ENCODE peak calls at places on chromosome 17, in five cellular contexts. X is BE2C, Y is mesothelial cell of epicardium, R is Peyer's patch, L is IMR-90. P is an unnamed sample.

GRCh38 chr17:1870592-1870991 is 40.8 kb downstream of the RPA1 start:
- DNase-seq in R (no peak), X (no peak), Y (no peak), L (no peak), P (no peak)

GRCh38 chr17:73021771-73022170 is 70.7 kb downstream of the SLC39A11 start:
- DNase-seq in R (no peak), Y (no peak), X (no peak), L (no peak), P (no peak)

GRCh38 chr17:73308017-73308823 is 3.6 kb downstream of the CDC42EP4 start:
- DNase-seq in R (peak), X (peak), Y (peak), L (peak), P (no peak)

GRCh38 chr17:12902046-12902445 is 112.7 kb downstream of the ARHGAP44 start:
- DNase-seq in L (no peak), X (no peak), Y (no peak), R (no peak), P (no peak)

GRCh38 chr17:50055055-50055425 is 870 bp upstream of the ITGA3 start:
- DNase-seq in X (no peak), R (peak), Y (no peak), L (no peak), P (peak)

GRCh38 chr17:49590874-49591273 is 15.2 kb downstream of the NXPH3 start:
- DNase-seq in X (no peak), R (no peak), Y (peak), L (no peak), P (no peak)

GRCh38 chr17:20775331-20775730 is 195.8 kb downstream of the CDRT15L2 start:
- DNase-seq in L (no peak), X (no peak), R (no peak), Y (no peak), P (no peak)

GRCh38 chr17:80082403-80083135 is 18.8 kb upstream of the GAA start:
- DNase-seq in L (peak), X (peak), Y (peak), R (peak), P (peak)

GRCh38 chr17:16479264-16479663 is 12.7 kb downstream of the LRRC75A start:
- DNase-seq in L (no peak), R (no peak), Y (no peak), X (no peak), P (no peak)

GRCh38 chr17:55433029-55433628 is 11.5 kb upstream of the MMD start:
- DNase-seq in R (no peak), X (no peak), L (peak), Y (no peak), P (no peak)

GRCh38 chr17:50935201-50936124 is 69.3 kb upstream of the TOB1 start:
- DNase-seq in X (no peak), R (peak), L (no peak), Y (no peak), P (no peak)

GRCh38 chr17:81132197-81132540 is 33.1 kb upstream of the PVALEF start:
- DNase-seq in X (no peak), R (no peak), Y (no peak), L (no peak), P (no peak)

GRCh38 chr17:20127660-20128413 is 118.7 kb downstream of the SPECC1 start:
- DNase-seq in R (no peak), Y (no peak), X (no peak), L (peak), P (no peak)

GRCh38 chr17:55567240-55568216 is 56.3 kb upstream of the SMIM36 start:
- DNase-seq in X (peak), Y (no peak), R (no peak), L (no peak), P (no peak)

GRCh38 chr17:16872836-16873653 is 98.9 kb downstream of the TNFRSF13B start:
- DNase-seq in Y (no peak), X (peak), L (no peak), R (peak), P (peak)

GRCh38 chr17:4393806-4394205 is 27.3 kb upstream of the UBE2G1 start:
- DNase-seq in L (no peak), X (no peak), Y (no peak), R (no peak), P (no peak)

GRCh38 chr17:50185724-50186545 is 15.5 kb downstream of the COL1A1 start:
- DNase-seq in X (no peak), L (peak), Y (no peak), R (no peak), P (no peak)

GRCh38 chr17:45906927-45907622 is 12.7 kb downstream of the MAPT start:
- DNase-seq in X (no peak), L (no peak), Y (no peak), R (no peak), P (no peak)

GRCh38 chr17:56440391-56440790 is 153.1 kb upstream of the NOG start:
- DNase-seq in Y (no peak), R (no peak), L (peak), X (no peak), P (no peak)

GRCh38 chr17:49397586-49397985 is 17.1 kb downstream of the PHB1 start:
- DNase-seq in Y (no peak), R (no peak), L (no peak), X (no peak), P (no peak)

GRCh38 chr17:2721603-2722002 is 10.0 kb upstream of the CLUH start:
- DNase-seq in R (no peak), X (no peak), L (no peak), Y (no peak), P (no peak)

DNA sequence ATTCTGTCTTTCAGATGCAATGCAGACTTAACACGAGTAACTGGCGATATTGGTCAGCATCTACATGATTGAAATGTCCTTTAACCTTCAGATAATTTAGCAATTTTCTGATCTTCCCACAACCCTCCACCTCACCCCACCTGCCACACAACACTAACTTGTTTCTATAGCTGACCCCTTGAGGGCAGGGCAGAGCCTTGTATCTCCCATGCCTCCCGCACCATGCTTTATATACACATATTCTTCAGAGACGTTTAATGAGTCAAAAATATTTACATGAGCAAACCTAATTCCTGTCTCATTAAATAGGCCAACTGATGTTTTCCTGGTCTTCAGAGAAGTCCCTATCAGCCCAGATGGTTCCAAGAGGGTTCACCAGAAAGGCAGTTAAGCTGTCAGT is 6.6 kb upstream of the DHRS7C start:
- DNase-seq in Y (no peak), X (no peak), L (no peak), R (no peak), P (no peak)
- TF ChIP-seq CTCF in Y (no peak), X (no peak), L (no peak), R (no peak), P (no peak)

DNA sequence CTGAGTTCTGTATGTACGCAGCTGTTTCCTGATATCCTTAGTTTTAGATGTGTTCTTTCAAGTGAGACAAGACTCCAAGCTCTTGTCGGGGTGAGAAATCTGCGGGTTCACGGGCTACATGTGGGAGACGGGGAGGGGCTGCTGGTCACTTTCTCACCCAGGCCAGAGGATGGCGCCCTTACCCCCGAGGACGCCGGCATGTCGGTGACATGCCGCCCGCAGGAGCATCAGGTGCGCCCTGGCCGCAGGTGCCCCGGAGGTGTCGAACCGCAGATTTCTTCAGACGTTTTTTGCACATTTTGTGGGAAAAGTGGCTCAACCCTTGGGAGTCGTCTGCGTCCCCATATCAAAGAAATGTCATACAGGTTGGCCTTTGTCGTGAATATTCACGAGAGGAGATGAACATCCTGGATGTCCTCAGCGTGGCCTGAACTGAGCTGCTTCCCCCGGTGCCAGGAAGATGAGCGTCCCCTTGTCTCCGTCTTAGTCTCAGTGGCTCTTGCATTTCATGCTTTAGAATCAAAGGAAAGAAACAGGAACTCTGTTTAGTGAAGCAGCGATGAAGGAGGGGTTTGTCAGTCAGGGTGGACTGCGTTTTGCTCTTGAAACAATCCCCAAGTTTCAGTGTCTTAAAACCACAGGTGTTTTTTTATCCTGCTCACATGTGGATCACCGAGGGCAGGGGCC is 75.3 kb upstream of the ZNF750 start:
- DNase-seq in Y (no peak), L (no peak), R (no peak), X (no peak), P (no peak)
- TF ChIP-seq CTCF in Y (no peak), L (peak), R (no peak), X (peak), P (peak)

GRCh38 chr17:74350486-74350885 is 11.2 kb downstream of the BTBD17 start:
- DNase-seq in L (no peak), Y (no peak), X (no peak), R (no peak), P (no peak)

GRCh38 chr17:74354123-74354522 is 7.5 kb downstream of the BTBD17 start:
- DNase-seq in L (no peak), Y (peak), X (peak), R (peak), P (peak)

GRCh38 chr17:74349120-74349519 is 12.5 kb downstream of the BTBD17 start:
- DNase-seq in Y (no peak), X (no peak), R (no peak), L (no peak), P (no peak)

GRCh38 chr17:74353446-74354060 is 8.1 kb downstream of the BTBD17 start:
- DNase-seq in L (no peak), R (no peak), X (no peak), Y (no peak), P (no peak)

GRCh38 chr17:74351552-74352210 is 10.0 kb downstream of the BTBD17 start:
- DNase-seq in R (no peak), X (peak), L (no peak), Y (no peak), P (no peak)
- TF ChIP-seq CTCF in R (no peak), X (peak), L (no peak), Y (no peak), P (peak)

GRCh38 chr17:64196626-64197025 is 66.4 kb downstream of the TEX2 start:
- DNase-seq in X (no peak), L (peak), R (no peak), Y (no peak), P (no peak)

GRCh38 chr17:64202683-64203430 is 60.2 kb downstream of the TEX2 start:
- DNase-seq in R (no peak), Y (no peak), X (no peak), L (peak), P (no peak)

GRCh38 chr17:64203630-64204029 is 59.4 kb downstream of the TEX2 start:
- DNase-seq in Y (no peak), R (no peak), X (no peak), L (no peak), P (no peak)

GRCh38 chr17:64198711-64199110 is 64.3 kb downstream of the TEX2 start:
- DNase-seq in X (no peak), L (no peak), Y (no peak), R (no peak), P (no peak)

DNA sequence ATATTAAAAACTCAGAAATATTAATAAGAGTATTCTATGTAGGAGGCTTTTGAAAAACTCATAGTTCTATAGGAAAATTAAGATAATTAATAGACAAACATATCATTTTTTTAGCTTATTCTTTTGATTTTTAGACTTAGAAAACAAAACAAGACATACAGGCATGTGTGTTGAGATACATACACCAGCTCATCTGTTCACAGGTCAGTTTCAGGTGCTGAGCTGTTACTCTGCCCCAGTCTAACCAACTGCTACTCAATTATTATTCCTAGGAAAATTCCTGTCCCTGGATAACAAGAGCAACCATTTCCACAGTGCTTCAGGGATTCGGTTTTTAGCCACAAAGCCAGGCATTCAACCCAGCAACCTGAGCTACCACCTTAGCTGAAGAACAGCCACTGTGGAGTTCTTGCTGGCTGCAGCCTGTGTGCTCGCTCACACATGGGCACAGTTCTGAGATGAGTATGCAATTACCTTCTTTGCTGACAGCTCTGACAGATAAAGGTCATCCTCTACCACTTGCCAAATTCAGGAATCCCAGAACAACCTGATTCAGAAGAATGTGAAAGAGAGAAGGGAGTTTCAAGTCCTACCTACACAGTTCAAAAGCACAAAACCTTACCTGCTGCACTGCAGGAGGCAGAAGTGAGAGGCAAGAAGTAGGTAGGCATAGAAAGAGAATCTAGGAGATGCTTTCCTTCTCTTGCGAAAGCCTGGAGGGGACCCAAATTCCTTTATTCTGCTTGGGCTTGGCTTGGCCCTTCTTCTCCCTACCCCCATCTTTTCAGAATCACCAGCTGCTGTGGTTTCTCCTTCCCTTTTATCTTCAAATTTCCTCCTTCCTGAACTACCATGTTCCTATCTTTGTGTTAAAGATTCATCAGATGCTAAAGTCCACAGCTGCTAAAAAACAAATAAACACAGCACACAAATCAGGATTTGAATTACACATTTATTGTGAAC is 62.7 kb downstream of the TEX2 start:
- DNase-seq in L (peak), R (no peak), X (no peak), Y (no peak), P (no peak)
- TF ChIP-seq CTCF in L (no peak), R (no peak), X (no peak), Y (no peak), P (no peak)

GRCh38 chr17:78032166-78032565 is 73.7 kb downstream of the TNRC6C start:
- DNase-seq in R (no peak), Y (no peak), X (no peak), L (peak), P (no peak)
- TF ChIP-seq CTCF in R (no peak), Y (no peak), X (no peak), L (no peak), P (no peak)

DNA sequence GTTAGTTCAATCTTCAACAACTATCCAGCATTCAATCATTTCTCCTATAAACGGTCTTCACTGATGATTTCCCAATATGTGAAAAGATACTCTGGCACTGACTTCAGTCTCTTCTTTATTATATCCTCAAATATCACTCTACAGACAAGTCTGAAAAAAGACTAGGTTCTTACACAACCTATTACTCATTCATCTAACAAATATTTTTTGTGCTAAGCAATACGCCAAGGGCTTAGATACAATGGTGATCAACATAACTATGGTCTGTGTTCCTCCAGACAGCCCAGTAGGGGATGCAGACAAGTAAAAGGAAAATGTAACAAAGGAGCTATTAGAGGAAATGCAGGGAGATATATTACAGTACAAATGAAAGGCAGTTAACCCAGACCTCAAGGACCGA is 63.9 kb downstream of the MYO1D start:
- DNase-seq in X (no peak), R (no peak), L (no peak), Y (no peak), P (no peak)
- TF ChIP-seq CTCF in X (no peak), R (no peak), L (no peak), Y (no peak), P (no peak)

GRCh38 chr17:60599620-60600489 is at the start of gene PPM1D:
- DNase-seq in R (peak), L (peak), Y (peak), X (peak), P (peak)
- TF ChIP-seq CTCF in R (no peak), L (no peak), Y (no peak), X (no peak), P (no peak)

GRCh38 chr17:7612294-7612640 is 2.4 kb downstream of the FXR2 start:
- DNase-seq in Y (no peak), R (no peak), X (no peak), L (no peak), P (no peak)

GRCh38 chr17:7614422-7615264 is at the start of gene FXR2:
- DNase-seq in R (peak), Y (peak), L (peak), X (peak), P (peak)

GRCh38 chr17:7611635-7612293 is 2.9 kb downstream of the FXR2 start:
- DNase-seq in Y (no peak), L (no peak), R (no peak), X (no peak), P (no peak)

GRCh38 chr17:7613769-7614421 is 802 bp downstream of the FXR2 start:
- DNase-seq in R (peak), Y (no peak), L (peak), X (no peak), P (no peak)

DNA sequence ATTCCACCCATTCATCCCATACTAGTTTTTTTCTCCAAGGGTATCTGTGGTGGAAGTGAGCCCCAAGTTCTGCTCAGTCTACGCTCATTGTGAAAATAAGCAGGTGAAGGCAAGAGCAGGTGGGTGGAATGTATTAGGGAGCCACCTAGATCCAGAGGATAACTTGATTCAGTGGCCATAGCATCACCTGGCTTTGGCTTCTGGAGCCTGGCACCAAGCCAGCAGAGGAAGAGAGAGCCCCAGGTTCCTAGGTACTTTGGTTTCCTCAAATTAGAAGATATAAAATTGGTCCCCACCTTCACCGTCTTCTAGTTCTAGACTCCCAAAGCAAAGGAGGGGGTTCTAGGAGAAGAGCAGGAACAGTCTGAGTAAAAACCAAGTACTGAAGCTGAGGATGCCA is 4.1 kb downstream of the FXR2 start:
- DNase-seq in L (no peak), Y (no peak), X (no peak), R (no peak), P (no peak)
- TF ChIP-seq CTCF in L (no peak), Y (no peak), X (no peak), R (no peak), P (no peak)